ENCODE peak calls at places on chromosomes 12 and 14, in seven cellular contexts. K, D, L, Y, B, O and R are unnamed samples.

GRCh38 chr12:41112903-41113302 is 75.2 kb upstream of the PDZRN4 start:
- ATAC-seq in K (no peak), D (no peak), L (no peak), Y (no peak), B (no peak), O (no peak), R (no peak)

GRCh38 chr14:69937367-69937777 is 58.2 kb downstream of the SMOC1 start:
- ATAC-seq in K (no peak), D (no peak), L (no peak), Y (no peak), B (no peak), O (no peak), R (no peak)

GRCh38 chr12:6632026-6632978 is 3.5 kb downstream of the LPAR5 start:
- ATAC-seq in K (peak; percentile 79), D (peak; percentile 69), L (peak; percentile 75), Y (peak; percentile 66), B (peak; percentile 66), O (peak; percentile 74), R (peak; percentile 78)

GRCh38 chr14:77213657-77214016 is 32.0 kb downstream of the TMEM63C start:
- ATAC-seq in K (no peak), D (no peak), L (no peak), Y (no peak), B (no peak), O (no peak), R (no peak)

GRCh38 chr14:73785834-73786631 is 65.6 kb upstream of the PTGR2 start:
- ATAC-seq in K (peak; percentile 59), D (peak; percentile 71), L (peak; percentile 46), Y (peak; percentile 68), B (peak; percentile 67), O (peak; percentile 78), R (peak; percentile 74)

GRCh38 chr12:20403230-20403629 is 34.9 kb downstream of the PDE3A start:
- ATAC-seq in K (no peak), D (no peak), L (no peak), Y (no peak), B (no peak), O (no peak), R (no peak)

GRCh38 chr12:25352078-25352918 is 101.6 kb upstream of the KRAS start:
- ATAC-seq in K (no peak), D (no peak), L (no peak), Y (no peak), B (no peak), O (no peak), R (no peak)

GRCh38 chr12:11059784-11060183 is 2.3 kb downstream of the TAS2R46 start:
- ATAC-seq in K (no peak), D (no peak), L (no peak), Y (no peak), B (no peak), O (no peak), R (no peak)

GRCh38 chr12:123995023-123995422 is 22.0 kb downstream of the ZNF664 start:
- ATAC-seq in K (peak; percentile 19), D (peak; percentile 87), L (peak; percentile 84), Y (no peak), B (peak; percentile 39), O (peak; percentile 77), R (no peak)

GRCh38 chr12:119468286-119468685 is 125.3 kb upstream of the TMEM233 start:
- ATAC-seq in K (no peak), D (no peak), L (no peak), Y (no peak), B (no peak), O (no peak), R (no peak)

GRCh38 chr12:103654816-103655215 is 67.7 kb downstream of the STAB2 start:
- ATAC-seq in K (no peak), D (no peak), L (no peak), Y (no peak), B (no peak), O (no peak), R (no peak)

GRCh38 chr14:51566831-51567582 is 84.7 kb upstream of the FRMD6 start:
- ATAC-seq in K (peak; percentile 92), D (peak; percentile 78), L (peak; percentile 56), Y (peak; percentile 77), B (peak; percentile 51), O (peak; percentile 62), R (no peak)

GRCh38 chr12:107400686-107401447 is 284.7 kb upstream of the PWP1 start:
- ATAC-seq in K (no peak), D (no peak), L (no peak), Y (peak; percentile 25), B (no peak), O (no peak), R (no peak)

GRCh38 chr14:29846339-29847129 is 81.1 kb downstream of the PRKD1 start:
- ATAC-seq in K (no peak), D (no peak), L (no peak), Y (no peak), B (no peak), O (no peak), R (peak; percentile 47)

GRCh38 chr12:9404469-9405260 is 196.5 kb upstream of the PZP start:
- ATAC-seq in K (no peak), D (no peak), L (no peak), Y (no peak), B (no peak), O (peak; percentile 28), R (peak; percentile 93)